ENCODE peak calls at places on chromosomes 4 and X, in ten cellular contexts. One of them, this sample, is unnamed.

GRCh38 chr4:16914208-16914607 is 15.8 kb upstream of the LDB2 start:
- DNase-seq in right lobe of liver: no peak
- DNase-seq in OCI-LY7: peak; percentile 2
- DNase-seq in transverse colon: no peak
- DNase-seq in colonic mucosa: no peak
- DNase-seq in ovary: no peak
- DNase-seq in H1: no peak
- DNase-seq in heart right ventricle: no peak
- DNase-seq in breast epithelium: no peak
- DNase-seq in upper lobe of left lung: no peak
- DNase-seq in this sample: no peak

GRCh38 chrX:2863646-2864045 is 34.9 kb downstream of the GYG2 start:
- DNase-seq in right lobe of liver: no peak
- DNase-seq in OCI-LY7: no peak
- DNase-seq in transverse colon: no peak
- DNase-seq in colonic mucosa: no peak
- DNase-seq in ovary: no peak
- DNase-seq in H1: no peak
- DNase-seq in heart right ventricle: no peak
- DNase-seq in breast epithelium: no peak
- DNase-seq in upper lobe of left lung: no peak
- DNase-seq in this sample: no peak

GRCh38 chr4:184329235-184330007 is 111.7 kb upstream of the ENPP6 start:
- DNase-seq in right lobe of liver: peak; percentile 40
- DNase-seq in OCI-LY7: no peak
- DNase-seq in transverse colon: peak; percentile 60
- DNase-seq in colonic mucosa: no peak
- DNase-seq in ovary: no peak
- DNase-seq in H1: no peak
- DNase-seq in heart right ventricle: no peak
- DNase-seq in breast epithelium: peak; percentile 66
- DNase-seq in upper lobe of left lung: no peak
- DNase-seq in this sample: no peak

GRCh38 chr4:7824218-7824617 is 115.4 kb downstream of the AFAP1 start:
- DNase-seq in right lobe of liver: no peak
- DNase-seq in OCI-LY7: no peak
- DNase-seq in transverse colon: no peak
- DNase-seq in colonic mucosa: no peak
- DNase-seq in ovary: no peak
- DNase-seq in H1: no peak
- DNase-seq in heart right ventricle: no peak
- DNase-seq in breast epithelium: no peak
- DNase-seq in upper lobe of left lung: no peak
- DNase-seq in this sample: no peak

GRCh38 chrX:13376857-13377441 is 57.1 kb upstream of the ATXN3L start:
- DNase-seq in right lobe of liver: no peak
- DNase-seq in OCI-LY7: no peak
- DNase-seq in transverse colon: no peak
- DNase-seq in colonic mucosa: no peak
- DNase-seq in ovary: no peak
- DNase-seq in H1: no peak
- DNase-seq in heart right ventricle: no peak
- DNase-seq in breast epithelium: peak; percentile 47
- DNase-seq in upper lobe of left lung: peak; percentile 32
- DNase-seq in this sample: no peak

GRCh38 chr4:134043266-134043665 is 158.3 kb downstream of the PABPC4L start:
- DNase-seq in right lobe of liver: no peak
- DNase-seq in OCI-LY7: no peak
- DNase-seq in transverse colon: no peak
- DNase-seq in colonic mucosa: no peak
- DNase-seq in ovary: no peak
- DNase-seq in H1: no peak
- DNase-seq in heart right ventricle: no peak
- DNase-seq in breast epithelium: no peak
- DNase-seq in upper lobe of left lung: no peak
- DNase-seq in this sample: no peak

GRCh38 chr4:82652062-82652461 is 90.3 kb upstream of the TMEM150C start:
- DNase-seq in right lobe of liver: no peak
- DNase-seq in OCI-LY7: no peak
- DNase-seq in transverse colon: no peak
- DNase-seq in colonic mucosa: no peak
- DNase-seq in ovary: no peak
- DNase-seq in H1: no peak
- DNase-seq in heart right ventricle: no peak
- DNase-seq in breast epithelium: no peak
- DNase-seq in upper lobe of left lung: no peak
- DNase-seq in this sample: no peak

GRCh38 chr4:138650917-138651564 is 364.5 kb upstream of the NOCT start:
- DNase-seq in right lobe of liver: no peak
- DNase-seq in OCI-LY7: no peak
- DNase-seq in transverse colon: no peak
- DNase-seq in colonic mucosa: no peak
- DNase-seq in ovary: no peak
- DNase-seq in H1: no peak
- DNase-seq in heart right ventricle: no peak
- DNase-seq in breast epithelium: no peak
- DNase-seq in upper lobe of left lung: no peak
- DNase-seq in this sample: no peak

GRCh38 chr4:157564771-157565170 is 344.2 kb downstream of the GRIA2 start:
- DNase-seq in right lobe of liver: no peak
- DNase-seq in OCI-LY7: no peak
- DNase-seq in transverse colon: no peak
- DNase-seq in colonic mucosa: no peak
- DNase-seq in ovary: no peak
- DNase-seq in H1: no peak
- DNase-seq in heart right ventricle: no peak
- DNase-seq in breast epithelium: no peak
- DNase-seq in upper lobe of left lung: no peak
- DNase-seq in this sample: no peak

GRCh38 chr4:89420507-89420906 is 112.9 kb upstream of the GPRIN3 start:
- DNase-seq in right lobe of liver: no peak
- DNase-seq in OCI-LY7: no peak
- DNase-seq in transverse colon: no peak
- DNase-seq in colonic mucosa: no peak
- DNase-seq in ovary: no peak
- DNase-seq in H1: no peak
- DNase-seq in heart right ventricle: no peak
- DNase-seq in breast epithelium: no peak
- DNase-seq in upper lobe of left lung: no peak
- DNase-seq in this sample: no peak

GRCh38 chr4:94634266-94634665 is 123.5 kb upstream of the BMPR1B start:
- DNase-seq in right lobe of liver: no peak
- DNase-seq in OCI-LY7: no peak
- DNase-seq in transverse colon: no peak
- DNase-seq in colonic mucosa: no peak
- DNase-seq in ovary: no peak
- DNase-seq in H1: no peak
- DNase-seq in heart right ventricle: no peak
- DNase-seq in breast epithelium: no peak
- DNase-seq in upper lobe of left lung: no peak
- DNase-seq in this sample: no peak

GRCh38 chr4:154491341-154491679 is 289 bp downstream of the DCHS2 start:
- DNase-seq in right lobe of liver: no peak
- DNase-seq in OCI-LY7: no peak
- DNase-seq in transverse colon: peak; percentile 10
- DNase-seq in colonic mucosa: no peak
- DNase-seq in ovary: no peak
- DNase-seq in H1: no peak
- DNase-seq in heart right ventricle: no peak
- DNase-seq in breast epithelium: no peak
- DNase-seq in upper lobe of left lung: no peak
- DNase-seq in this sample: no peak

GRCh38 chr4:113476800-113477199 is 284.7 kb downstream of the CAMK2D start:
- DNase-seq in right lobe of liver: no peak
- DNase-seq in OCI-LY7: no peak
- DNase-seq in transverse colon: no peak
- DNase-seq in colonic mucosa: no peak
- DNase-seq in ovary: no peak
- DNase-seq in H1: no peak
- DNase-seq in heart right ventricle: no peak
- DNase-seq in breast epithelium: no peak
- DNase-seq in upper lobe of left lung: no peak
- DNase-seq in this sample: no peak

DNA sequence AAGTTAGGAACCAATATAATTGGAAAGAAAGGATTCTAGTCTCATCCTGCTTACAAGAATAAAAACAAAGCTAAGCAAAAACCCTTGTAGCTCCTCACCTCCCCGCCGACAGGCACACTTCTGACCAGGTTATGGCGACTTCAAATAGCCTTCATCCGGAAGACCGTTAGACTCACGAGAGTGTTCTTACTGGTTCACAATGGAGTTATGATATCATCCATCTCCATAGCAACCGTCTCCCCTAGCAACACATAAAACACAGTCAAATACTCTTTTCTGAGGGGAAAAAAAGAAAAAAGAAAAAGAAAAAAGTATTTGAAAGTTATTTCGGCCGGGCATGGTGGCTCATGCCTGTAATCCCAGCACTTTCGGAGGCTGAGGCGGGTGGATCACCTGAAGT is at the start of gene IL13RA2:
- DNase-seq in right lobe of liver: no peak
- DNase-seq in OCI-LY7: no peak
- DNase-seq in transverse colon: no peak
- DNase-seq in colonic mucosa: no peak
- DNase-seq in ovary: no peak
- DNase-seq in H1: no peak
- DNase-seq in heart right ventricle: no peak
- DNase-seq in breast epithelium: no peak
- DNase-seq in upper lobe of left lung: no peak
- DNase-seq in this sample: no peak
- H3K27ac ChIP-seq in right lobe of liver: no peak within 1 kb of the TSS
- H3K27ac ChIP-seq in OCI-LY7: no peak within 1 kb of the TSS
- H3K27ac ChIP-seq in transverse colon: no peak within 1 kb of the TSS
- H3K27ac ChIP-seq in colonic mucosa: no peak within 1 kb of the TSS
- H3K27ac ChIP-seq in ovary: no peak within 1 kb of the TSS
- H3K27ac ChIP-seq in H1: no peak within 1 kb of the TSS
- H3K27ac ChIP-seq in heart right ventricle: no peak within 1 kb of the TSS
- H3K27ac ChIP-seq in breast epithelium: no peak within 1 kb of the TSS
- H3K27ac ChIP-seq in upper lobe of left lung: no peak within 1 kb of the TSS
- H3K27ac ChIP-seq in this sample: no peak within 1 kb of the TSS

GRCh38 chr4:1638272-1638598 is 45.9 kb downstream of the FAM53A start:
- DNase-seq in right lobe of liver: no peak
- DNase-seq in OCI-LY7: no peak
- DNase-seq in transverse colon: no peak
- DNase-seq in colonic mucosa: no peak
- DNase-seq in ovary: no peak
- DNase-seq in H1: no peak
- DNase-seq in heart right ventricle: no peak
- DNase-seq in breast epithelium: no peak
- DNase-seq in upper lobe of left lung: no peak
- DNase-seq in this sample: no peak

GRCh38 chr4:1641671-1642070 is 42.4 kb downstream of the FAM53A start:
- DNase-seq in right lobe of liver: no peak
- DNase-seq in OCI-LY7: no peak
- DNase-seq in transverse colon: no peak
- DNase-seq in colonic mucosa: no peak
- DNase-seq in ovary: no peak
- DNase-seq in H1: no peak
- DNase-seq in heart right ventricle: no peak
- DNase-seq in breast epithelium: no peak
- DNase-seq in upper lobe of left lung: no peak
- DNase-seq in this sample: no peak

GRCh38 chr4:1639299-1639868 is 44.7 kb downstream of the FAM53A start:
- DNase-seq in right lobe of liver: no peak
- DNase-seq in OCI-LY7: no peak
- DNase-seq in transverse colon: no peak
- DNase-seq in colonic mucosa: no peak
- DNase-seq in ovary: no peak
- DNase-seq in H1: no peak
- DNase-seq in heart right ventricle: no peak
- DNase-seq in breast epithelium: no peak
- DNase-seq in upper lobe of left lung: no peak
- DNase-seq in this sample: no peak

GRCh38 chr4:1638873-1639272 is 45.2 kb downstream of the FAM53A start:
- DNase-seq in right lobe of liver: no peak
- DNase-seq in OCI-LY7: no peak
- DNase-seq in transverse colon: no peak
- DNase-seq in colonic mucosa: no peak
- DNase-seq in ovary: no peak
- DNase-seq in H1: no peak
- DNase-seq in heart right ventricle: no peak
- DNase-seq in breast epithelium: no peak
- DNase-seq in upper lobe of left lung: no peak
- DNase-seq in this sample: no peak

GRCh38 chr4:1640110-1640509 is 44.0 kb downstream of the FAM53A start:
- DNase-seq in right lobe of liver: no peak
- DNase-seq in OCI-LY7: no peak
- DNase-seq in transverse colon: no peak
- DNase-seq in colonic mucosa: no peak
- DNase-seq in ovary: no peak
- DNase-seq in H1: no peak
- DNase-seq in heart right ventricle: no peak
- DNase-seq in breast epithelium: no peak
- DNase-seq in upper lobe of left lung: no peak
- DNase-seq in this sample: no peak
- TF ChIP-seq CTCF in right lobe of liver: no peak
- TF ChIP-seq CTCF in OCI-LY7: no peak
- TF ChIP-seq CTCF in transverse colon: no peak
- TF ChIP-seq CTCF in colonic mucosa: no peak
- TF ChIP-seq CTCF in ovary: no peak
- TF ChIP-seq CTCF in H1: no peak
- TF ChIP-seq CTCF in heart right ventricle: no peak
- TF ChIP-seq CTCF in breast epithelium: no peak
- TF ChIP-seq CTCF in upper lobe of left lung: no peak
- TF ChIP-seq CTCF in this sample: no peak

DNA sequence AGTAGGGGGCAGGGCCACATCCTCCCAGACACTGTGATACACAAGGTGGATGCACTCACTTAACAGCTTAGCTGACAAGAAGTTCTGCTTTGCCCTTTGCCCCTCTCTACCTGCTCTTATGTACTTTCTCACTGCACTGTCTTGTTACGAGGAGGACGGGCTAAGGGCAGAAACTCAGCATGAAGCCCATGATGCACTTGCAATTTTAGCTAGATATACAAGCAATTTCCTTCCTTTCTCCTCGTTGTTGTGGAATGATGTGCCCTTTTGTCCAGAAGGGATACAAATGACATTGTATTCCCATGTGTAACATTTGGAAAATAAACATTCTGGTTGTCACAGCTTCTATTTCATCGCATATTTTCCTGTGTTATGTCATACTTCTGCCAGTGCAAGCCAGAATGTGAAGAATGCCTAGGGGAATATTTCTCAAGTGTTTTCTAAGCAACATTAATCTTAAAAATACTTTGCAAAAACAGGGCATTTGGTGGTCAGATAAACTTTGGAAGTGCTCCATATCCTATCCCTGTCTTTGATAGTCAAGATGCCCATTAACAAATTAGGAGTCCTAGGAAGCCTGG is 47.2 kb downstream of the MAOA start:
- DNase-seq in right lobe of liver: no peak
- DNase-seq in OCI-LY7: no peak
- DNase-seq in transverse colon: no peak
- DNase-seq in colonic mucosa: peak; percentile 49
- DNase-seq in ovary: no peak
- DNase-seq in H1: no peak
- DNase-seq in heart right ventricle: no peak
- DNase-seq in breast epithelium: no peak
- DNase-seq in upper lobe of left lung: no peak
- DNase-seq in this sample: no peak
- H3K27ac ChIP-seq in right lobe of liver: peak overlapping the region; percentile 68
- H3K27ac ChIP-seq in OCI-LY7: no peak overlapping the region
- H3K27ac ChIP-seq in transverse colon: peak overlapping the region; percentile 67
- H3K27ac ChIP-seq in colonic mucosa: no peak overlapping the region
- H3K27ac ChIP-seq in ovary: no peak overlapping the region
- H3K27ac ChIP-seq in H1: no peak overlapping the region
- H3K27ac ChIP-seq in heart right ventricle: peak overlapping the region; percentile 70
- H3K27ac ChIP-seq in breast epithelium: peak overlapping the region; percentile 81
- H3K27ac ChIP-seq in upper lobe of left lung: peak overlapping the region; percentile 59
- H3K27ac ChIP-seq in this sample: peak overlapping the region; percentile 11

GRCh38 chr4:150248181-150248580 is 169.9 kb downstream of the DCLK2 start:
- DNase-seq in right lobe of liver: no peak
- DNase-seq in OCI-LY7: no peak
- DNase-seq in transverse colon: no peak
- DNase-seq in colonic mucosa: no peak
- DNase-seq in ovary: no peak
- DNase-seq in H1: no peak
- DNase-seq in heart right ventricle: no peak
- DNase-seq in breast epithelium: no peak
- DNase-seq in upper lobe of left lung: no peak
- DNase-seq in this sample: no peak
- TF ChIP-seq CTCF in right lobe of liver: no peak
- TF ChIP-seq CTCF in OCI-LY7: no peak
- TF ChIP-seq CTCF in transverse colon: no peak
- TF ChIP-seq CTCF in colonic mucosa: no peak
- TF ChIP-seq CTCF in ovary: no peak
- TF ChIP-seq CTCF in H1: peak; percentile 11
- TF ChIP-seq CTCF in heart right ventricle: no peak
- TF ChIP-seq CTCF in breast epithelium: no peak
- TF ChIP-seq CTCF in upper lobe of left lung: no peak
- TF ChIP-seq CTCF in this sample: no peak